ENCODE peak calls at places on chromosomes 16 and 17, in five cellular contexts. O, N, R, B and J are unnamed samples.

GRCh38 chr17:60473788-60474187 is 51.5 kb downstream of the CHCT1 start:
- DNase-seq in O (peak), N (no peak), R (no peak), B (no peak), J (no peak)

GRCh38 chr17:64781013-64781392 is 118.9 kb upstream of the SMURF2 start:
- DNase-seq in O (peak), N (no peak), R (no peak), B (no peak), J (no peak)

GRCh38 chr17:61202564-61202963 is 197.1 kb upstream of the TBX2 start:
- DNase-seq in O (no peak), N (no peak), R (no peak), B (no peak), J (no peak)

GRCh38 chr16:3987231-3987630 is 106.7 kb upstream of the CREBBP start:
- DNase-seq in O (no peak), N (no peak), R (no peak), B (no peak), J (no peak)

GRCh38 chr16:66844342-66845079 is at the start of gene CA7:
- DNase-seq in O (peak), N (no peak), R (peak), B (no peak), J (no peak)

GRCh38 chr16:68425498-68426354 is 22.6 kb downstream of the SMPD3 start:
- DNase-seq in O (no peak), N (no peak), R (no peak), B (no peak), J (no peak)

GRCh38 chr16:35134471-35134870 is 1675.1 kb downstream of the TP53TG3F start:
- DNase-seq in O (no peak), N (no peak), R (no peak), B (no peak), J (no peak)

GRCh38 chr16:64654137-64654652 is 467.7 kb downstream of the CDH11 start:
- DNase-seq in O (no peak), N (no peak), R (no peak), B (no peak), J (no peak)

GRCh38 chr17:17506893-17507464 is 10.8 kb upstream of the RASD1 start:
- DNase-seq in O (peak), N (no peak), R (no peak), B (no peak), J (no peak)
- TF ChIP-seq GABPA in O (no peak), N (no peak), R (no peak), B (no peak), J (no peak)

GRCh38 chr17:63446218-63446980 is at the start of gene CYB561:
- DNase-seq in O (peak), N (no peak), R (peak), B (no peak), J (peak)
- TF ChIP-seq CTCF in O (peak), N (no peak), R (peak), B (peak), J (no peak)

DNA sequence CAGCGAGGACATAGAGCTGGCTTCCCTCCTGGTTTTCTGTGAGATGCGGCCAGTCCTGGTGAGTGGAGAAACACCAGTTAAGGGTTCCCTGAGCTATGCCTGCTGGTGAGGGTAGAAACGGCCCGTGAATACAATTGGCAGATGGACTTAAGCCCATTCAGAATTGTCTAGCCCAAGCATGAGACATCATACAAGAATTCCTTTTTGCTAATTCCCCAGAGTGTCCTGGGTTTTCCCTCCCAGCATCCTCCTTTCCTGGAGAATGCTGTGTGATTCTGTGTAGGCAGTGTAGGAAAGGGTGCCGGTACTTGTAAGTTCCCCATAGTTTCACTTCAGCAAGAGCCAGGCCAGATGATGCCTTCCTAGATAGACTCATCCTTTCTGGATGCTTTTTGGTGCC is 65.1 kb downstream of the SDR42E1 start:
- DNase-seq in O (no peak), N (no peak), R (no peak), B (no peak), J (no peak)
- TF ChIP-seq REST in O (no peak), N (no peak), R (no peak), B (no peak), J (no peak)

GRCh38 chr17:51064061-51064735 is 56.5 kb downstream of the SPAG9 start:
- DNase-seq in O (no peak), N (no peak), R (no peak), B (no peak), J (no peak)
- TF ChIP-seq GABPA in O (no peak), N (no peak), R (no peak), B (no peak), J (no peak)

GRCh38 chr17:15432807-15433547 is 34.4 kb downstream of the CDRT4 start:
- DNase-seq in O (no peak), N (peak), R (no peak), B (no peak), J (no peak)

GRCh38 chr17:15441315-15441714 is 26.1 kb downstream of the CDRT4 start:
- DNase-seq in O (no peak), N (no peak), R (peak), B (no peak), J (no peak)

GRCh38 chr17:15431766-15432165 is 35.7 kb downstream of the CDRT4 start:
- DNase-seq in O (no peak), N (no peak), R (no peak), B (no peak), J (no peak)

GRCh38 chr17:15440347-15440746 is 27.1 kb downstream of the CDRT4 start:
- DNase-seq in O (no peak), N (no peak), R (peak), B (no peak), J (peak)

DNA sequence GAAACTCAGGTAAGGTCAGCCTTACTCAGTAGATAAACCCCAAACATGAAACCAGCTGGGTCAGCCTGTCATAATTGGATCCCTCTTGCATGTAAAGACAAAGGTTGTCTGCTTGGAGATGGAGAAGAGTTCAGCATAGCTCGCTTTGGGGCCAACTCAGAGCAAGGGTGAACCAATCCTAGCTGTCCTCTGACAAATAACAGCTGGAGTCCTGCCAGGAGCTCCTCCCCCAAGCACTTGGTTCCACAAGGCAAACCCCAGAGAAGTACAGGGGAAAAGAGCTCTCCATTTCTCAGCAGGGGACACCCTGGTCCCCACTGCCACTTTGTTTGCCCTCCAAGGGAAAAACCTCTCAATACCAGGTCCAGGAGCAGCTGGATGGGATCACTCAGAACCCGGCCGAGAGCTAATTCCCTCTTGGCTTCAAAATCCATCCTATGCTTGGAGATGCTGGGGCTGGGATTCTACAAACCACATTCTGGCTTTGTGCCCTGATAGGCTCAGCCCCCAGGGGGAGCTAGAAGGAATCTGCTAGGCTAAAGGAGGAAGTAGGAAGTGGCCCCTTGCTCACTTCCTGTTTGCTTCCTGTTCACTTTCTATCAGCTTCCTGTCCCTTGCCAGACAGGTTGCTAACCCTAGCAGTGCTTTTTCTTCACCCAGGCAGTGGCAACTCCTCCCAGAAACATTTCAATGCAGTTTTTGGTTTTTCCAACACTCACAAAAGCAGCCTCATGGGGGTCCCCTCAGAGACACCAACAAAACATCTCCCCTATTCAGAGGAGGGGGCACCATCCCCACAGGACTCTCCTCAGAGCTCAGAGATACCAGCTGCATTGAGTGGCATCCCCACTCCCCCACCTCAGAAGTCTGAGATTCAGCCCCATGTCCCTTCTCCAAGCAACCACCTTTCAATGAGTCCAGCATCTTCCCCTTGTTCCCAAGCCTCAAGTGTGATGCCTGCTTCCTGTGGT is 30.7 kb downstream of the CDRT4 start:
- DNase-seq in O (no peak), N (peak), R (peak), B (no peak), J (peak)
- TF ChIP-seq CTCF in O (peak), N (peak), R (peak), B (no peak), J (peak)

GRCh38 chr17:83180264-83180995 is 101.0 kb downstream of the METRNL start:
- DNase-seq in O (no peak), N (no peak), R (no peak), B (no peak), J (no peak)
- TF ChIP-seq REST in O (no peak), N (no peak), R (no peak), B (no peak), J (no peak)

DNA sequence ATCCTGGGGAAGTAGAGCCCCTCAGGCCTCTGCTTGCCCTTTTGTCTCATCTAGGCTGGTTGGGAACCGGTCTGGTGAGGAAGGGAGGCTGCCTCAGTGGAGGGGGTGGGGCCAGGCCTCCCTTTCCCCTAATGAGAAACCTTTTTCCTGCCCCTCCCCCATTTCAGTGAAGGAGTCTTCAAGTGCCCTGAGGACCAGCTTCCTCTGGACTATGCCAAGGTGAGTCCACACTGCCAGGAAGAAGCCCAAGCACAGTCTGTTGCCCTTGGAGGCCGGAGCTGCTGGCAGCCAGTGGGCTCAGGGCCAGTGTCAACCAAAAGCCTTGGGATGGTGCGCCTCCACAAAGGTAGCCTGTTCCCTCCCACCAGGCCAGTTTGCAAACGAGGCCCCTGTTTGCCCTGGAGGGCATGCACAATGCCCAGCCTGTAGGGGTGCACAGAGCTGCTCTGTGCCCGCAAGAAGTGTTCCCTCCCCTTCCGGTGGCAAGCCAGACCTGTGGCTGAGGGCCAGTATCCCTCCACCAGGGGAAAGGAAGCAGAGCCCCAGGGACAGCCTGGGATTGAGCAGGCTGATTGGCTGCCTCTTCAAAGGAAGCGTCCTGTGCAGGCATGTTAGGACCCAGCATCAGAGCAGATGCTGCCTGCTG is 3.4 kb downstream of the TRAF4 start:
- DNase-seq in O (no peak), N (no peak), R (no peak), B (no peak), J (no peak)
- TF ChIP-seq GABPA in O (no peak), N (no peak), R (no peak), B (no peak), J (no peak)

DNA sequence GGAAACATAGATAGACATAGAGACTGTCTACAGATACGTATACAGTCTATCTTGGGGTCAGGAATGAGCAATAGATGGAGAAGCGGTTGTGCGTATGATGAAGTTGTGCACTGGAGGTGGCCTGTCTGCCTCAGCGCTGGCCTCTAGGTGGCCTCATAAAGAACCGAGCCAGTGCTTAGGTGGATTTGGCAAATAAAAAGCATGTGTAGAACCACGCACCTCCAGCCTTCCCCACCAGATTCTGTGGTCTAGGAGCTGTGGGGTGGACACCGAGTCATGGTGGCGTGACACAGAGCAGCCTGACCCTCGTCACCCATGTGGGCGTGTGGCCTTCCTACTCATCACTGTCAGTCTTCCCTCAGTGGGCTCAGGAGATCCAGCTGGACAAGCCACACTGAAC is 34.0 kb downstream of the PGS1 start:
- DNase-seq in O (peak), N (no peak), R (peak), B (no peak), J (no peak)
- TF ChIP-seq CTCF in O (peak), N (peak), R (peak), B (peak), J (peak)

DNA sequence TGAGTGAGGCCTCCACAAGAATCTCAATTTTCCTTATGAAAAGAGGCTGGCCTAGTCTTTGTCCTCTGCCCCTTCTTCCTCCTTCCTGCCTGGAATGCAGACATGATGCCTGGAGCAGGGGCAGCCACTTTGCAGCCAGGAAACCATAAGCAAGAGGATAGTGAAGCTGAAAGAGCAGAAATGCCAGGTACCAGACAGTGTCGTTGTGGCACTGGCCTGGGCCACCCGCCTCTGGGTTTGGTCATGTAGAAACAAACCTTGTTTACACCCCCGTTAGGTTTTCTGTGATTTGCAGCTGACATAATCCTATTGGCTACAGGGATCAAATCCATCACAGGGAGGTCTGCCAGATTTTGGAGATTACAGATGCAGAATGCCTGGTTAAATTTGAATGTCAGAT is 16.5 kb downstream of the CBFA2T3 start:
- DNase-seq in O (no peak), N (no peak), R (no peak), B (no peak), J (no peak)
- TF ChIP-seq REST in O (no peak), N (no peak), R (no peak), B (no peak), J (no peak)